ENCODE peak calls at places on chromosomes 12 and 14, in nine cellular contexts. A is astrocyte of the spinal cord, Z is T47D, P is DMS153, T is globus pallidus, I is H54, J is activated gamma-delta T cell treated with Interleukin-2 at 50 U/mL for 16 hours, H is EL, D is NCI-H1417. R is an unnamed sample.

GRCh38 chr12:112005419-112006395 is 7.3 kb downstream of the TMEM116 start:
- DNase-seq in A (no peak), Z (peak), P (no peak), T (no peak), I (no peak), J (no peak), H (peak), D (no peak), R (no peak)

GRCh38 chr12:108403952-108404351 is 64.8 kb upstream of the CMKLR1 start:
- DNase-seq in A (no peak), Z (peak), P (no peak), T (no peak), I (no peak), J (no peak), H (no peak), D (no peak), R (no peak)

GRCh38 chr12:49200882-49201594 is 12.2 kb upstream of the TUBA1A start:
- DNase-seq in A (peak), Z (peak), P (peak), T (peak), I (no peak), J (no peak), H (peak), D (peak), R (peak)

GRCh38 chr12:47276253-47277070 is 196.7 kb upstream of the AMIGO2 start:
- DNase-seq in A (peak), Z (peak), P (peak), T (peak), I (no peak), J (peak), H (peak), D (no peak), R (peak)

GRCh38 chr14:52455291-52456088 is 96.8 kb downstream of the TXNDC16 start:
- DNase-seq in A (peak), Z (no peak), P (no peak), T (no peak), I (no peak), J (no peak), H (peak), D (no peak), R (no peak)

GRCh38 chr14:92780444-92780843 is 13.7 kb upstream of the GOLGA5 start:
- DNase-seq in A (peak), Z (no peak), P (no peak), T (no peak), I (no peak), J (no peak), H (peak), D (no peak), R (no peak)

GRCh38 chr14:43200519-43200918 is 1306.6 kb downstream of the FSCB start:
- DNase-seq in A (no peak), Z (no peak), P (no peak), T (no peak), I (no peak), J (no peak), H (no peak), D (no peak), R (no peak)

GRCh38 chr12:4383304-4383865 is 3.9 kb upstream of the FGF23 start:
- DNase-seq in A (no peak), Z (no peak), P (no peak), T (no peak), I (no peak), J (no peak), H (no peak), D (no peak), R (peak)

GRCh38 chr12:94875525-94875924 is 128.0 kb downstream of the NDUFA12 start:
- DNase-seq in A (peak), Z (peak), P (peak), T (no peak), I (no peak), J (no peak), H (peak), D (peak), R (peak)

GRCh38 chr12:49068879-49069506 is 786 bp downstream of the RHEBL1 start:
- DNase-seq in A (no peak), Z (no peak), P (no peak), T (no peak), I (no peak), J (no peak), H (peak), D (no peak), R (no peak)

GRCh38 chr12:116598341-116599284 is 39.4 kb downstream of the MAP1LC3B2 start:
- DNase-seq in A (no peak), Z (no peak), P (no peak), T (no peak), I (no peak), J (no peak), H (no peak), D (no peak), R (no peak)

GRCh38 chr12:91722072-91722471 is 423.6 kb downstream of the BTG1 start:
- DNase-seq in A (no peak), Z (no peak), P (no peak), T (no peak), I (no peak), J (no peak), H (no peak), D (no peak), R (no peak)

GRCh38 chr12:113003631-113004030 is 25.3 kb downstream of the OAS2 start:
- DNase-seq in A (no peak), Z (no peak), P (no peak), T (no peak), I (no peak), J (no peak), H (no peak), D (no peak), R (no peak)

GRCh38 chr12:15701721-15702156 is 87.4 kb downstream of the EPS8 start:
- DNase-seq in A (peak), Z (no peak), P (no peak), T (no peak), I (no peak), J (no peak), H (peak), D (no peak), R (no peak)

R was measured in Kasumi-1.